ENCODE peak calls at places on chromosomes 11 and 22, in ten cellular contexts. Z is endodermal cell, Y is gastrocnemius medialis, R is astrocyte of the spinal cord, W is OCI-LY7, G is neural progenitor cell, I is right lobe of liver, C is adrenal gland, L is sigmoid colon, U is A549. D is an unnamed sample.

GRCh38 chr11:47212938-47213337 is 1.8 kb upstream of the DDB2 start:
- DNase-seq in G (no peak), L (no peak), Z (no peak), W (no peak), U (no peak), Y (no peak), I (peak; percentile 67), R (no peak), C (no peak), D (no peak)

GRCh38 chr22:29043906-29044575 is 17.6 kb downstream of the C22orf31 start:
- DNase-seq in C (no peak), Z (no peak), L (no peak), I (no peak), Y (no peak), U (no peak), G (no peak), R (peak; percentile 70), W (no peak), D (no peak)

GRCh38 chr11:23278121-23278520 is 417.8 kb upstream of the CCDC179 start:
- DNase-seq in C (no peak), R (peak; percentile 47), Z (no peak), Y (no peak), U (no peak), G (no peak), L (no peak), I (no peak), W (no peak), D (no peak)

GRCh38 chr11:82992219-82992618 is 79.5 kb downstream of the RAB30 start:
- DNase-seq in Z (no peak), W (no peak), I (no peak), G (no peak), L (peak; percentile 73), U (no peak), Y (no peak), R (no peak), C (no peak), D (no peak)

GRCh38 chr11:123316003-123316402 is 114.1 kb upstream of the GRAMD1B start:
- DNase-seq in L (no peak), R (no peak), W (no peak), G (no peak), C (no peak), U (no peak), I (no peak), Z (no peak), Y (no peak), D (no peak)

GRCh38 chr11:96338910-96339703 is 3.9 kb downstream of the MAML2 start:
- DNase-seq in U (no peak), W (peak; percentile 67), G (no peak), Z (peak; percentile 61), Y (no peak), R (peak; percentile 79), L (peak; percentile 72), I (no peak), C (peak; percentile 27), D (no peak)

GRCh38 chr22:44677299-44678244 is 24.4 kb upstream of the PRR5 start:
- DNase-seq in U (no peak), W (no peak), Y (no peak), I (no peak), C (no peak), R (no peak), Z (no peak), G (no peak), L (no peak), D (no peak)

GRCh38 chr22:21734540-21735197 is 925 bp downstream of the YPEL1 start:
- DNase-seq in Z (no peak), U (no peak), Y (no peak), I (no peak), G (peak; percentile 23), C (no peak), W (peak; percentile 41), L (no peak), R (no peak), D (no peak)

GRCh38 chr22:38957046-38957770 is at the start of gene APOBEC3A:
- DNase-seq in Y (no peak), I (no peak), L (no peak), U (no peak), W (no peak), R (no peak), C (no peak), Z (no peak), G (no peak), D (no peak)

GRCh38 chr22:18057568-18058209 is 20.1 kb upstream of the PEX26 start:
- DNase-seq in U (peak; percentile 60), R (peak; percentile 98), W (peak; percentile 75), Z (no peak), G (no peak), C (peak; percentile 90), L (peak; percentile 98), Y (peak; percentile 83), I (no peak), D (no peak)

GRCh38 chr11:68053981-68054812 is 15.4 kb downstream of the TCIRG1 start:
- DNase-seq in U (no peak), Y (no peak), L (no peak), W (no peak), R (no peak), Z (peak; percentile 54), G (no peak), I (no peak), C (no peak), D (no peak)

GRCh38 chr11:47204633-47204989 is 10.2 kb upstream of the DDB2 start:
- DNase-seq in Z (peak; percentile 59), Y (no peak), L (no peak), U (peak; percentile 46), G (no peak), I (no peak), W (no peak), C (no peak), R (peak; percentile 57), D (no peak)

GRCh38 chr22:44704159-44705021 is 2.4 kb downstream of the PRR5 start:
- DNase-seq in G (no peak), R (no peak), U (no peak), Z (no peak), W (no peak), Y (no peak), I (no peak), C (no peak), L (no peak), D (no peak)

DNA sequence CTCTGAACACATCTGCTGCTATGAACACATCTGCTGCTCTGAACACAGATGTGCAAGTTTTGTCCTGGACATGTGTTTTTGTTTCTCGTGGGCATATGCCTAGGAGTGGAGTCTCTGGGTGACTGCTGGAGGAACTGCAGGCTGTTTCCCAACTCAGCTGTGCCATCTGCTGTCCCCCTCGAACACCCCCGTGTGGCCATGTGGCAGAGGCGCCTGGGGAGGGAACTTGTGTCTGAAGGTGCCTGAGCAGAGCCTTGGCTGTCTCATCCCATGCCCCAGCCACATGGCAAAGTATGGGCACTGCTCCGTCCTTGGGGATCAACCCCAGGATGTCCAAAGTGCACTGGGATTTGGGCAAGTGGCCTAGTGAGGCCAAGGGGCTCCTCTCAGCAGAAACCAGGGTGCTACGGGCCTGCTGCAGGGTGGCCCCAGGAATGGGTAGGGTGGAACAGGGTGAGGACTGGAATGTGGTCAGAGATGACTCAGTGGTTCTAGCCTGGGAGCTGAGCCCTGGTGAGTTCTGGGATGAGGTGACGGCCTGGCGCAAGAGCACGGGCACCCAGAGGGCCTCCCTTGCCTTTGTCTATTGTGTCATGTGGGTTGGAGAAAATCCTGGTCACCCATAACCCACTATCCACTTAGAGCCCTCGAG is 14.7 kb downstream of the GATD1 start:
- DNase-seq in W (peak; percentile 43), L (no peak), U (peak; percentile 83), C (peak; percentile 40), Y (no peak), G (no peak), R (peak; percentile 65), I (peak; percentile 50), Z (peak; percentile 78), D (no peak)
- TF ChIP-seq CTCF in W (peak; percentile 39), L (no peak), U (peak; percentile 24), C (no peak), Y (peak; percentile 19), G (peak; percentile 17), R (peak; percentile 30), I (no peak), Z (peak; percentile 39), D (peak; percentile 26)

GRCh38 chr11:3202759-3203158 is 15.9 kb downstream of the MRGPRG start:
- DNase-seq in Z (peak; percentile 47), L (no peak), W (no peak), I (no peak), Y (no peak), G (no peak), U (no peak), R (no peak), C (no peak), D (no peak)

GRCh38 chr11:3202305-3202704 is 16.3 kb downstream of the MRGPRG start:
- DNase-seq in L (peak; percentile 52), Z (peak; percentile 40), R (no peak), I (no peak), U (no peak), C (no peak), G (no peak), W (no peak), Y (no peak), D (no peak)

GRCh38 chr11:3204141-3205015 is 14.2 kb downstream of the MRGPRG start:
- DNase-seq in R (no peak), W (no peak), U (no peak), C (no peak), L (peak; percentile 44), G (no peak), Y (no peak), I (no peak), Z (no peak), D (no peak)

GRCh38 chr11:3201677-3202181 is 16.9 kb downstream of the MRGPRG start:
- DNase-seq in G (no peak), U (no peak), Z (peak; percentile 40), W (no peak), R (no peak), Y (no peak), I (no peak), L (no peak), C (no peak), D (no peak)

GRCh38 chr11:3203221-3204043 is 15.2 kb downstream of the MRGPRG start:
- DNase-seq in U (no peak), R (no peak), I (no peak), C (no peak), Y (no peak), L (peak; percentile 62), G (peak; percentile 84), W (no peak), Z (peak; percentile 78), D (no peak)
- TF ChIP-seq CTCF in U (no peak), R (no peak), I (no peak), C (no peak), Y (no peak), L (no peak), G (peak; percentile 19), W (no peak), Z (peak; percentile 49), D (no peak)

DNA sequence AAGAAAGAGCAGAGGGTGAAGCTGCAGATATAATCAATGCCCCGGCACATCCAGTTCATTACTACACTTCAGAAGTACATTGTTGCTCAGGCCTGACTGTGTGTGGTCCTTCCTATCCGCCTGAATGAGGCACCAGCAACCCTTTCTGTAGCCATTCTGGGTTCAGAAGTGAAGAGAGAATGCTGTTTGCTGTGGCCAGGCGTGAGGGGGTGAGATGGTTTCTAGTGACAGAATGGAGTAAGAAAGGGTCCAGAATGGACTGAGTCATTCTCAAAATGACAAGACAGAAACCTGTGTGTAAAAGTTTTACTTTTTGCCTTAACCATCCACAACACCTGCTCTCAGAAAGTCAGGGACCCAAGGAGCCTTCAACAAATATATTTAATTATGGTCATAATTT is 334.8 kb downstream of the GUCY1A2 start:
- DNase-seq in U (no peak), Y (no peak), C (no peak), R (no peak), G (peak; percentile 3), L (no peak), I (no peak), W (no peak), Z (no peak), D (no peak)
- TF ChIP-seq CTCF in U (no peak), Y (no peak), C (no peak), R (no peak), G (no peak), L (no peak), I (no peak), W (no peak), Z (no peak), D (no peak)

GRCh38 chr11:12102588-12103410 is 7.6 kb upstream of the MICAL2 start:
- DNase-seq in R (no peak), U (no peak), L (no peak), W (no peak), G (no peak), Z (no peak), C (no peak), Y (no peak), I (no peak), D (no peak)
- TF ChIP-seq CTCF in R (peak; percentile 8), U (peak; percentile 34), L (no peak), W (no peak), G (no peak), Z (no peak), C (no peak), Y (no peak), I (peak; percentile 34), D (no peak)